ENCODE peak calls at places on chromosomes 4 and X, in seven cellular contexts. B, Q, R, A, P, V and M are unnamed samples.

GRCh38 chrX:115023139-115023538 is 5.7 kb upstream of the IL13RA2 start:
- DNase-seq in B (peak; percentile 36), Q (no peak), P (peak; percentile 87), R (no peak), V (no peak), A (no peak), M (no peak)

GRCh38 chr4:66307641-66308438 is 637.6 kb upstream of the EPHA5 start:
- DNase-seq in B (no peak), A (no peak), Q (no peak), V (no peak), R (no peak), P (no peak), M (no peak)

GRCh38 chr4:152399246-152399645 is 136.6 kb downstream of the FBXW7 start:
- DNase-seq in V (peak; percentile 25), R (no peak), Q (no peak), A (no peak), P (no peak), B (no peak), M (no peak)

GRCh38 chr4:31234494-31234893 is 514.3 kb downstream of the PCDH7 start:
- DNase-seq in B (no peak), P (no peak), V (peak; percentile 51), A (no peak), Q (no peak), R (no peak), M (no peak)

GRCh38 chr4:71932941-71933340 is 98.9 kb upstream of the NPFFR2 start:
- DNase-seq in P (peak; percentile 16), V (no peak), R (no peak), A (no peak), Q (no peak), B (no peak), M (no peak)

GRCh38 chr4:39319678-39320077 is 46.5 kb downstream of the RFC1 start:
- DNase-seq in P (peak; percentile 88), A (no peak), B (peak; percentile 36), V (no peak), R (no peak), Q (no peak), M (no peak)

GRCh38 chr4:158750379-158750778 is 18.4 kb upstream of the FNIP2 start:
- DNase-seq in Q (no peak), R (no peak), P (peak; percentile 55), B (peak; percentile 20), V (no peak), A (no peak), M (no peak)

GRCh38 chr4:99677161-99677560 is 19.5 kb upstream of the C4orf54 start:
- DNase-seq in V (no peak), R (no peak), Q (no peak), B (no peak), A (no peak), P (no peak), M (no peak)

GRCh38 chrX:48632207-48632606 is 34.9 kb downstream of the WDR13 start:
- DNase-seq in Q (no peak), R (no peak), B (no peak), P (no peak), A (no peak), V (no peak), M (no peak)

GRCh38 chrX:48636286-48636685 is 39.0 kb downstream of the WDR13 start:
- DNase-seq in Q (no peak), B (no peak), A (no peak), R (no peak), V (no peak), P (no peak), M (no peak)

GRCh38 chrX:48626401-48627298 is 29.4 kb downstream of the WDR13 start:
- DNase-seq in Q (no peak), P (peak; percentile 42), V (no peak), R (no peak), B (no peak), A (no peak), M (no peak)

GRCh38 chrX:48636776-48637175 is 39.5 kb downstream of the WDR13 start:
- DNase-seq in B (no peak), A (no peak), P (no peak), R (no peak), Q (no peak), V (no peak), M (no peak)

DNA sequence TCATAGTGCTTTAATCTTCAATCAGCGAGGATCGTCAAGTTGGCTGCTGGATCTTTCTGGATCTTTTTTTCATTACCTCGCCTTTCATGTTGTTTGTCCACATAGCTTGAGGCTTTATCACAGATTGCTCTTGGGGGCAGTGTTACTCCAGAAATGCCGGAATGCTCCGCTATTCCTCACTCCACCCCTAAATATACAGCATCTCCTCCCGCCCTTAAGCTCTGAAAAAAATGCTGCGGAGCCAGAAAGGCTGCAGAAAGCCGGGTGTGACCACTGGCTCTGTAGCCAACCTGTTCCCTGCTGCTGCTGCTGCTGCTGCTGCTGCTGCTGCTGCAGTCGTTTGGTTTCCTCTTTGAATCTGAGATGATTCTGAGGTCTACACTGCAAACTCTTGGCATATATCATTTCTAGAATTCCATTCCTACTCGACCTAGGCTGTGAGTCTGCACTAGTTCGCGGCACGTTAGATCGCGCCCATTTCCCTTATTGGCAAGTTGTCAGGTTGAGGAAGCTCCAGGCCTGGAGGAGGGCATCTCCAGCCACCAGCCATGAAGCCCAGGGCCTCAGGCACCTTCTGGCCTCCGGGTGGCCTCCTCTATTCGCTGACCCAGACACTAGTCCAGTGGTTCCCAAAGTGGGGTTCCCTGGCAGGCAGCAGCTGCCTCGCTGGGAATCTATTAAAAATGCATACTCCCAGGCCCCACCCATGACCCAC is 34.2 kb downstream of the WDR13 start:
- DNase-seq in R (peak; percentile 78), V (peak; percentile 85), A (peak; percentile 73), P (peak; percentile 90), Q (peak; percentile 58), B (peak; percentile 76), M (peak; percentile 62)
- TF ChIP-seq CTCF in R (peak; percentile 74), V (peak; percentile 26), A (no peak), P (peak; percentile 60), Q (peak; percentile 65), B (peak; percentile 52), M (peak; percentile 69)

GRCh38 chr4:7787067-7787466 is 152.6 kb downstream of the AFAP1 start:
- DNase-seq in V (no peak), Q (no peak), A (no peak), R (no peak), P (no peak), B (no peak), M (no peak)

GRCh38 chr4:7788687-7789425 is 150.8 kb downstream of the AFAP1 start:
- DNase-seq in B (no peak), P (no peak), A (no peak), V (no peak), Q (no peak), R (no peak), M (no peak)

GRCh38 chr4:7786517-7786916 is 153.1 kb downstream of the AFAP1 start:
- DNase-seq in B (no peak), V (no peak), P (no peak), R (no peak), A (no peak), Q (no peak), M (no peak)

GRCh38 chr4:7787681-7788141 is 151.9 kb downstream of the AFAP1 start:
- DNase-seq in A (no peak), R (no peak), B (no peak), V (no peak), Q (no peak), P (no peak), M (no peak)

DNA sequence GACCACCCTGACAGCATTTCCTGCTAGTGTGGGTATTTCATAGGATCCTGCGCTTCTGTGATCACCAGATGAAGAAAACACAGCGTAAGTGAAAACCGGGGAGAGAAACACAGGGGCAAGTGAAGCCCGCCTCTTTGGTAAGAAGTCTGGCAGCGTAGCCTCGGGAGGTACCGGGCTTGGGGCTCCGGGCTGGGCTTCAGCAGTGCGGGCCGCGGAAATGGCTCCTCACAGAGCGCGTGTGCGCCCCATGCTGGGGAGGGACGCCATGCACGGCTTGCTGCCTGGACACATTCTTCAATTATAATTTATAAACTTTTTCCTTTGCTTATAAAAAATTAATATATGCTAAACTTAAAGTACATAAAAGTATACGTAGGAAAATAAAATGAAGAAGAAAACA is 151.5 kb downstream of the AFAP1 start:
- DNase-seq in B (no peak), R (no peak), V (no peak), Q (no peak), P (no peak), A (no peak), M (no peak)
- TF ChIP-seq CTCF in B (no peak), R (no peak), V (no peak), Q (no peak), P (no peak), A (no peak), M (no peak)

GRCh38 chr4:153553155-153553819 is 87.1 kb downstream of the TMEM131L start:
- DNase-seq in Q (no peak), V (no peak), A (no peak), R (no peak), B (no peak), P (no peak), M (no peak)

GRCh38 chr4:153553820-153554173 is 87.6 kb downstream of the TMEM131L start:
- DNase-seq in A (no peak), R (no peak), Q (no peak), B (no peak), P (no peak), V (no peak), M (no peak)

GRCh38 chr4:153556441-153556815 is 90.3 kb downstream of the TMEM131L start:
- DNase-seq in R (no peak), A (no peak), V (no peak), Q (no peak), P (no peak), B (no peak), M (no peak)

GRCh38 chr4:153560918-153561317 is 94.8 kb downstream of the TMEM131L start:
- DNase-seq in Q (no peak), A (no peak), V (peak; percentile 55), R (no peak), P (peak; percentile 55), B (no peak), M (no peak)

DNA sequence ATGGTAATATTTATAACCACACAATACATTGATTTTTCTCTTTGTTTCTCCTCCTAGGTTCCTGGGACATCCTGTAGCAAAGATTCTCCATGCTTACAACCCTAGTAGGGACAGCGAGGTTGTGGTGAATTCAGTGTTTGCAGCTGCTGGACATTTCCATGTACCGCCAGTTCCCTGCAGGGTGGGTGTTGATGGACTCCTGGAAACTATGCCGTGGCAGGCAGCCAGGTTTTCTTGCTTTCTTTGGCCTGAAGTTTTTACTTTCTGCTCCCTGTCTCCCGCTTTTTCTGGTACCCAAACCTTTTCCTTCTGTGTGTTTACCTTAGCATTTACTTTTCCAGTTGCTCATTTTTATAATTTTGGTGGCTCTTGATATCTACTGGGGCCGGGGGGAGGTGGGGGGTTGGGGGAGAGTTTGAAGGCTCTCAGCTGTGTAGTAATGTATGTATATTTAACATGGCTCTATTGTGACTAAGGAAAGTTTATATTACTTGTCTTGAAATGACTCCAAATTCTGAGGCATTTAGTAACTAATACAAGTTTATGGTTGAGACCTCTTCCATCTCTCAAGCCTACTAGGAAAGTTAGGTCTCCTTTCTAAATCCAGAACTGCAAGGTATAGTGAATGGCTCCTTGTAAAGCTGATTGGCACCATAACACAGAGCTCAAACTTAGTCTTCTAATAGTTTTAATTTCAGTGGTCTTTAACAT is 89.7 kb downstream of the TMEM131L start:
- DNase-seq in P (peak; percentile 78), R (no peak), V (no peak), Q (no peak), A (no peak), B (peak; percentile 48), M (no peak)
- TF ChIP-seq CTCF in P (no peak), R (no peak), V (no peak), Q (no peak), A (no peak), B (no peak), M (no peak)

DNA sequence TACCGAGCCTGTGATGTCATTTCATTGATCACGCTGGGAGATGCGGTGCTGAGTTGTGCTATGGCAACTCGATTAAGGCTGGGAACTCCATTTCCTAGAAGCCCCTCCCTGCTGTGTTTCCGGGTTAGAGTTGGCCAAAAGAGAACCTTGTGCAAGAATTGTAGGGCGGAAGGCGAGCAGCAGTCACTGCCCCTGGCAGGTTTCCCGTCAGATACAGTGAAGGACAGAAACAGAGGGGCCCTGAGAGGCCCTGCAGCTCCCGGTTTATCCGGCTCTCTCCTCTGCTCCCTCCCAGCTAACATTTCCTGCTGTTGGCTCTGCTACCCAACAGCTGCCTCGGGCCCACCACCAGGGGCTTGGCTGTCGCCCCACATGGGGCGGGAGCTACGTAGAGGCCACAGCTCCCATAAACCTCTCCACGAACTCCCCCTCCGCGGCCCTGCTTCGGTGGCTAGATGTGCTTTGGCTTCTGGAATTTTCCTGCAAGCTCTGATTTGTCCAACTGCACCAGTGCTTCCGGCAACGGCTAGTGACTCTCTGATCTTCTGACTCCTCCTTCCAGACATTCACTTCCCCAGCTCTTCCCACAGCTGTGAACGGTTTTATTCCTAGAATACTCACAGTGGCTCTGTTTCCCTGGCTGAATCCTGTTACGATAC is 74.9 kb upstream of the USP9X start:
- DNase-seq in V (peak; percentile 23), A (peak; percentile 38), Q (no peak), B (peak; percentile 44), P (peak; percentile 91), R (no peak), M (no peak)
- TF ChIP-seq CTCF in V (no peak), A (no peak), Q (peak; percentile 18), B (peak; percentile 7), P (no peak), R (peak; percentile 46), M (peak; percentile 29)